ENCODE peak calls at places on chromosome 10, in four cellular contexts. One of them, this sample, is unnamed.

GRCh38 chr10:61592581-61592980 is 70.1 kb upstream of the CABCOCO1 start:
- DNase-seq in ovary: no peak
- DNase-seq in adrenal gland: peak; percentile 58
- DNase-seq in small intestine: peak; percentile 19
- DNase-seq in this sample: peak; percentile 56

GRCh38 chr10:112678581-112678980 is 231.6 kb downstream of the VTI1A start:
- DNase-seq in ovary: no peak
- DNase-seq in adrenal gland: no peak
- DNase-seq in small intestine: no peak
- DNase-seq in this sample: no peak

GRCh38 chr10:124569623-124570470 is 108.2 kb downstream of the LHPP start:
- DNase-seq in ovary: no peak
- DNase-seq in adrenal gland: no peak
- DNase-seq in small intestine: no peak
- DNase-seq in this sample: no peak

GRCh38 chr10:96789571-96790108 is 42.5 kb upstream of the LCOR start:
- DNase-seq in ovary: peak; percentile 41
- DNase-seq in adrenal gland: no peak
- DNase-seq in small intestine: no peak
- DNase-seq in this sample: no peak

GRCh38 chr10:83045731-83046130 is 1093.6 kb upstream of the GHITM start:
- DNase-seq in ovary: no peak
- DNase-seq in adrenal gland: no peak
- DNase-seq in small intestine: no peak
- DNase-seq in this sample: no peak

GRCh38 chr10:60238408-60239100 is 151.1 kb downstream of the ANK3 start:
- DNase-seq in ovary: no peak
- DNase-seq in adrenal gland: no peak
- DNase-seq in small intestine: peak; percentile 5
- DNase-seq in this sample: no peak

GRCh38 chr10:77467422-77467963 is 170.1 kb downstream of the KCNMA1 start:
- DNase-seq in ovary: no peak
- DNase-seq in adrenal gland: no peak
- DNase-seq in small intestine: no peak
- DNase-seq in this sample: no peak

GRCh38 chr10:118669020-118669766 is 73.7 kb upstream of the PRLHR start:
- DNase-seq in ovary: no peak
- DNase-seq in adrenal gland: peak; percentile 97
- DNase-seq in small intestine: no peak
- DNase-seq in this sample: peak; percentile 61

GRCh38 chr10:16437540-16437894 is 707 bp downstream of the PTER start:
- DNase-seq in ovary: no peak
- DNase-seq in adrenal gland: no peak
- DNase-seq in small intestine: no peak
- DNase-seq in this sample: no peak

GRCh38 chr10:126538439-126539140 is 131.9 kb downstream of the C10orf90 start:
- DNase-seq in ovary: no peak
- DNase-seq in adrenal gland: no peak
- DNase-seq in small intestine: no peak
- DNase-seq in this sample: no peak

GRCh38 chr10:100642295-100642994 is 102.9 kb upstream of the PAX2 start:
- DNase-seq in ovary: no peak
- DNase-seq in adrenal gland: no peak
- DNase-seq in small intestine: no peak
- DNase-seq in this sample: no peak

GRCh38 chr10:12448729-12449391 is 99.5 kb downstream of the CAMK1D start:
- DNase-seq in ovary: peak; percentile 36
- DNase-seq in adrenal gland: no peak
- DNase-seq in small intestine: peak; percentile 67
- DNase-seq in this sample: peak; percentile 47

GRCh38 chr10:123044391-123044790 is 35.6 kb downstream of the ACADSB start:
- DNase-seq in ovary: no peak
- DNase-seq in adrenal gland: no peak
- DNase-seq in small intestine: no peak
- DNase-seq in this sample: no peak

GRCh38 chr10:66405566-66405965 is 520.3 kb upstream of the LRRTM3 start:
- DNase-seq in ovary: no peak
- DNase-seq in adrenal gland: no peak
- DNase-seq in small intestine: no peak
- DNase-seq in this sample: no peak

GRCh38 chr10:93437000-93437945 is 44.9 kb downstream of the MYOF start:
- DNase-seq in ovary: peak; percentile 73
- DNase-seq in adrenal gland: peak; percentile 86
- DNase-seq in small intestine: no peak
- DNase-seq in this sample: peak; percentile 83

GRCh38 chr10:51733061-51733460 is 33.7 kb upstream of the CSTF2T start:
- DNase-seq in ovary: no peak
- DNase-seq in adrenal gland: no peak
- DNase-seq in small intestine: no peak
- DNase-seq in this sample: no peak

GRCh38 chr10:43212043-43212721 is 54.7 kb downstream of the RASGEF1A start:
- DNase-seq in ovary: no peak
- DNase-seq in adrenal gland: no peak
- DNase-seq in small intestine: no peak
- DNase-seq in this sample: no peak

GRCh38 chr10:133257489-133258065 is 19.1 kb downstream of the ADAM8 start:
- DNase-seq in ovary: peak; percentile 82
- DNase-seq in adrenal gland: peak; percentile 79
- DNase-seq in small intestine: peak; percentile 80
- DNase-seq in this sample: peak; percentile 85

GRCh38 chr10:126041804-126042231 is 145.5 kb downstream of the FANK1 start:
- DNase-seq in ovary: no peak
- DNase-seq in adrenal gland: peak; percentile 98
- DNase-seq in small intestine: peak; percentile 29
- DNase-seq in this sample: peak; percentile 72

GRCh38 chr10:118522791-118523498 is 72.5 kb downstream of the PRLHR start:
- DNase-seq in ovary: no peak
- DNase-seq in adrenal gland: no peak
- DNase-seq in small intestine: no peak
- DNase-seq in this sample: no peak

GRCh38 chr10:99782447-99783286 is at the start of gene ABCC2:
- DNase-seq in ovary: no peak
- DNase-seq in adrenal gland: no peak
- DNase-seq in small intestine: peak; percentile 94
- DNase-seq in this sample: no peak

GRCh38 chr10:31101123-31101522 is 69.5 kb upstream of the ZNF438 start:
- DNase-seq in ovary: no peak
- DNase-seq in adrenal gland: no peak
- DNase-seq in small intestine: no peak
- DNase-seq in this sample: no peak

GRCh38 chr10:100518761-100519241 is 860 bp downstream of the SEC31B start:
- DNase-seq in ovary: peak; percentile 52
- DNase-seq in adrenal gland: peak; percentile 91
- DNase-seq in small intestine: peak; percentile 73
- DNase-seq in this sample: peak; percentile 84

GRCh38 chr10:99859585-99859984 is 77.1 kb downstream of the ABCC2 start:
- DNase-seq in ovary: no peak
- DNase-seq in adrenal gland: no peak
- DNase-seq in small intestine: no peak
- DNase-seq in this sample: no peak

GRCh38 chr10:21191512-21191911 is 294.4 kb upstream of the NEBL start:
- DNase-seq in ovary: no peak
- DNase-seq in adrenal gland: no peak
- DNase-seq in small intestine: no peak
- DNase-seq in this sample: no peak

GRCh38 chr10:12728569-12728968 is 272.9 kb downstream of the CCDC3 start:
- DNase-seq in ovary: no peak
- DNase-seq in adrenal gland: no peak
- DNase-seq in small intestine: no peak
- DNase-seq in this sample: no peak

GRCh38 chr10:77164616-77165311 is 472.8 kb downstream of the KCNMA1 start:
- DNase-seq in ovary: no peak
- DNase-seq in adrenal gland: no peak
- DNase-seq in small intestine: no peak
- DNase-seq in this sample: no peak

GRCh38 chr10:31897506-31897905 is 31.1 kb downstream of the ARHGAP12 start:
- DNase-seq in ovary: no peak
- DNase-seq in adrenal gland: no peak
- DNase-seq in small intestine: no peak
- DNase-seq in this sample: no peak

GRCh38 chr10:103557455-103557854 is 64.0 kb downstream of the NEURL1 start:
- DNase-seq in ovary: no peak
- DNase-seq in adrenal gland: no peak
- DNase-seq in small intestine: peak; percentile 64
- DNase-seq in this sample: no peak

GRCh38 chr10:35890061-35890969 is 248.2 kb upstream of the FZD8 start:
- DNase-seq in ovary: no peak
- DNase-seq in adrenal gland: no peak
- DNase-seq in small intestine: no peak
- DNase-seq in this sample: no peak

GRCh38 chr10:11209810-11210141 is 192.1 kb downstream of the CELF2 start:
- DNase-seq in ovary: no peak
- DNase-seq in adrenal gland: no peak
- DNase-seq in small intestine: no peak
- DNase-seq in this sample: no peak

DNA sequence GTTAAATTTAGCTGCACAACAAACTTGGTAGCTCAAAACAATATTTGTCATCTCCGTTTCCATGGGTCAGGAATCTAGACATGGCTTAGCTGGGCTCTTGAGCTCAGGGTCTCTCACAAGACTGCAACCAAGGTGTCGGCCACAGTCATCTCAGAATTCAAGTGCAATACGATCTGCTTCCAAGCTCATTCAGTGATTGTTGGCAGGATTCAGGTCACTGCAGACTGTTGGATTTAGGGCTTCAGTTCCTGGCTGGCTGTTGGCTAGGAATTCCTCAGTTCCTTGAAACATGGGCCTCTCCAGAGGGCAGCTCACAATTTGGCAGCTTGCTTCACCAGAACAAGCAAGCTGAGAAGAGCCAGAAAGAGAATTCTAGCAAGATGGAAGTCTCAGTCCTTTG is 17.5 kb upstream of the CHST3 start:
- DNase-seq in ovary: no peak
- DNase-seq in adrenal gland: no peak
- DNase-seq in small intestine: no peak
- DNase-seq in this sample: no peak
- H3K9me3 ChIP-seq in ovary: peaks cover 3% of the 10 kb centered on the region
- H3K9me3 ChIP-seq in adrenal gland: peaks cover 23% of the 10 kb centered on the region
- H3K9me3 ChIP-seq in small intestine: peaks cover 4% of the 10 kb centered on the region
- H3K9me3 ChIP-seq in this sample: no peaks in the 10 kb centered on the region

DNA sequence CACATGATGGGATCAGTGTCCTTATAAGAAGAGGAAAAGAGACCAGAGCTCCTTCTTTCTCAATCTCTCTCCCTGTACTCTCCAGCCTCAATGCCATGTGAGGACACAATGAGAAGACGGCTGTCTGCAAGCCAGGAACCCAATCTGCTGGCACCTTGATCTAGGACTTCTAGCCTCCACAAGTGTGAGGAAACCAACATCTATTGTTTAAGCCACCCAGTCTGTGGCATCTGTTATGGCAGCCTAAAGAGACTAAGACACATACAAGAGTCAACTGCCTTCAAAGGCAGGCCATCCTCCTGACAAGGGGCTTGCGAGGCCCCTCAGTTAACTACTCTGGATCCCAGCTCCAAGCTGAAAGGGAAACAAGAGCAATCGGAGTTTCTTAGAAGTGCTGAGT is 218.2 kb upstream of the FRMD4A start:
- DNase-seq in ovary: no peak
- DNase-seq in adrenal gland: no peak
- DNase-seq in small intestine: no peak
- DNase-seq in this sample: no peak
- H3K27ac ChIP-seq in ovary: no peak overlapping the region
- H3K27ac ChIP-seq in adrenal gland: no peak overlapping the region
- H3K27ac ChIP-seq in small intestine: no peak overlapping the region
- H3K27ac ChIP-seq in this sample: no peak overlapping the region

GRCh38 chr10:81961451-81962184 is 86.6 kb downstream of the NRG3 start:
- DNase-seq in ovary: no peak
- DNase-seq in adrenal gland: no peak
- DNase-seq in small intestine: no peak
- DNase-seq in this sample: no peak
- H3K9me3 ChIP-seq in ovary: no peaks in the 10 kb centered on the region
- H3K9me3 ChIP-seq in adrenal gland: no peaks in the 10 kb centered on the region
- H3K9me3 ChIP-seq in small intestine: no peaks in the 10 kb centered on the region
- H3K9me3 ChIP-seq in this sample: no peaks in the 10 kb centered on the region

GRCh38 chr10:79407811-79408795 is 37.3 kb downstream of the ZCCHC24 start:
- DNase-seq in ovary: peak; percentile 79
- DNase-seq in adrenal gland: no peak
- DNase-seq in small intestine: no peak
- DNase-seq in this sample: no peak

GRCh38 chr10:79407397-79407796 is 38.0 kb downstream of the ZCCHC24 start:
- DNase-seq in ovary: no peak
- DNase-seq in adrenal gland: no peak
- DNase-seq in small intestine: no peak
- DNase-seq in this sample: no peak

GRCh38 chr10:79410315-79411094 is 34.9 kb downstream of the ZCCHC24 start:
- DNase-seq in ovary: no peak
- DNase-seq in adrenal gland: no peak
- DNase-seq in small intestine: no peak
- DNase-seq in this sample: no peak

GRCh38 chr10:79411546-79412495 is 33.6 kb downstream of the ZCCHC24 start:
- DNase-seq in ovary: no peak
- DNase-seq in adrenal gland: no peak
- DNase-seq in small intestine: no peak
- DNase-seq in this sample: peak; percentile 77

DNA sequence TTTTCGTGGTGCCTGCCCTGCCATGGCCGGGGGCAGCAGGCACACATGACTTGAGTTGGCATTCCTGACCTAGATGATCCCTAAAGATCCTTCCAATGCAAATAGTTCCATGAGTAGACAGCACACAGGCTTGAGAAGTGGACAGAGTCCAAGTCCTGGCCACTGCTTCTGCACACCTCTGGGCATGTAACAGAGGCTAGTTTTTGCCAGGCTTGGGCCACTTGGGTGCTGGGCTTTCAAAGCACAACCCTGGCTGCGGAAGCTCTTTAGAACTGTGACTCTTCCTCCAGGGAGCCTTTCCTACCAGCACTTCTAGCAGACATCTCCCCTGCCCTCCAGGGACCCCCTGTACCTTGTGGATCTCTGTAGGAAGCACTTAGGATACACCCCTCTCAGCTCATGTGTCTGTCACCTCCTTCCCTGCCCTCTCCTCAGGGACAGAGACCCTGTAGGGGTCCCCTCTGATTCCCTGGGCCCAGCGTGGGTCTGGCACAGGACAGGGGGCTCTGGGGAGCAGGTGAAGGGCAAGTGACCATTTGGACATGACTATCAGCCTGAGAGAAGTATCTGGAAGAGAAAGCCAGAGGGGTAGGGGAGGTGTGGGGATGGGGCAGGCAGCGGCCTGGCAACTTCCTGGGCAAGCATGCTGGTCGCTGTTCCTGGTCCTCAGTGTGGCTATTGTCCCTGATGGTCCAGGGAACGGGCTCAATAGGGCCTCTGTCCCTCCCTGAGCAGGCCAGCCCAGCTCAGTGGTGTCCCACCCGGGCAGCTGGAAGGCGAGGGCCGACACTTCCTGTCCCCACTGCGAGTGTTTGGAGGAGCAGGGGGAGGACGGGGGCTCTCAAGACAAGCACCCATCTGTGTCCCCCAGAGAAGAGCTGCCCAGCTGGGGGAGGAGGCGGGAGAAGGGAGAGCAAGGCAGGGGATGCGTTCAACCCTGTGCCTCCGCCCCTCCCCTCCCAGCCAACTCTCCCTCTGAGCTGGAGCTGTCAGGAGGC is 36.1 kb downstream of the ZCCHC24 start:
- DNase-seq in ovary: no peak
- DNase-seq in adrenal gland: no peak
- DNase-seq in small intestine: no peak
- DNase-seq in this sample: no peak
- H3K27ac ChIP-seq in ovary: peak overlapping the region; percentile 34
- H3K27ac ChIP-seq in adrenal gland: peak overlapping the region; percentile 44
- H3K27ac ChIP-seq in small intestine: no peak overlapping the region
- H3K27ac ChIP-seq in this sample: peak overlapping the region; percentile 18

GRCh38 chr10:1400129-1400865 is 337.0 kb downstream of the ADARB2 start:
- DNase-seq in ovary: no peak
- DNase-seq in adrenal gland: peak; percentile 15
- DNase-seq in small intestine: no peak
- DNase-seq in this sample: peak; percentile 1
- H3K9me3 ChIP-seq in ovary: no peaks in the 10 kb centered on the region
- H3K9me3 ChIP-seq in adrenal gland: no peaks in the 10 kb centered on the region
- H3K9me3 ChIP-seq in small intestine: no peaks in the 10 kb centered on the region
- H3K9me3 ChIP-seq in this sample: no peaks in the 10 kb centered on the region